ENCODE peak calls at places on chromosomes 3 and 15, in five cellular contexts. R, P, F, U and Q are unnamed samples.

GRCh38 chr15:98548172-98548971 is 100.0 kb upstream of the IGF1R start:
- DNase-seq in R (no peak), U (no peak), F (peak), P (no peak), Q (no peak)

GRCh38 chr3:50587373-50587772 is 18.1 kb downstream of the HEMK1 start:
- DNase-seq in P (no peak), F (no peak), R (no peak), U (no peak), Q (no peak)

GRCh38 chr3:194561306-194561974 is 71.8 kb downstream of the TMEM44 start:
- DNase-seq in P (peak), U (no peak), R (no peak), F (no peak), Q (no peak)

GRCh38 chr3:22308866-22309265 is 557.9 kb upstream of the ZNF385D start:
- DNase-seq in R (no peak), F (no peak), P (no peak), U (no peak), Q (no peak)

GRCh38 chr3:89488800-89489580 is 381.6 kb downstream of the EPHA3 start:
- DNase-seq in F (no peak), P (no peak), U (no peak), R (no peak), Q (no peak)

GRCh38 chr3:69012111-69012835 is 1.2 kb downstream of the EOGT start:
- DNase-seq in P (no peak), F (no peak), R (no peak), U (no peak), Q (no peak)

GRCh38 chr3:120497813-120498212 is 47.0 kb upstream of the FSTL1 start:
- DNase-seq in R (no peak), U (no peak), P (no peak), F (no peak), Q (no peak)

GRCh38 chr15:80904941-80905532 is 84.6 kb downstream of the MESD start:
- DNase-seq in P (no peak), R (no peak), F (no peak), U (no peak), Q (no peak)

GRCh38 chr3:114669614-114670013 is 375.8 kb downstream of the TIGIT start:
- DNase-seq in F (no peak), U (no peak), R (no peak), P (no peak), Q (no peak)

GRCh38 chr3:164080208-164080607 is 998.1 kb downstream of the SI start:
- DNase-seq in P (no peak), R (no peak), U (no peak), F (no peak), Q (no peak)

GRCh38 chr3:154786724-154787123 is 293.4 kb upstream of the MME start:
- DNase-seq in R (no peak), F (no peak), P (no peak), U (no peak), Q (no peak)

GRCh38 chr3:107845355-107846281 is 245.2 kb downstream of the CD47 start:
- DNase-seq in F (no peak), R (no peak), P (no peak), U (no peak), Q (no peak)

GRCh38 chr3:18774319-18774877 is 349.3 kb upstream of the SATB1 start:
- DNase-seq in U (no peak), P (no peak), F (no peak), R (no peak), Q (no peak)

GRCh38 chr15:76439542-76439941 is 103.0 kb downstream of the ISL2 start:
- DNase-seq in U (no peak), P (no peak), F (peak), R (no peak), Q (no peak)

GRCh38 chr3:193816656-193817311 is 223.8 kb downstream of the OPA1 start:
- DNase-seq in P (peak), F (peak), U (no peak), R (no peak), Q (no peak)

GRCh38 chr15:22951381-22952280 is 28.5 kb downstream of the CYFIP1 start:
- DNase-seq in R (no peak), U (no peak), F (no peak), P (no peak), Q (no peak)

GRCh38 chr3:182755308-182756106 is 37.8 kb upstream of the ATP11B start:
- DNase-seq in F (no peak), P (no peak), U (no peak), R (no peak), Q (no peak)

GRCh38 chr3:134144694-134145093 is 106.0 kb downstream of the RYK start:
- DNase-seq in R (no peak), P (no peak), U (no peak), F (no peak), Q (no peak)

GRCh38 chr3:28215407-28215806 is 26.0 kb upstream of the CMC1 start:
- DNase-seq in F (no peak), U (no peak), R (no peak), P (no peak), Q (no peak)

GRCh38 chr3:72307438-72308105 is 522.6 kb upstream of the PROK2 start:
- DNase-seq in F (no peak), P (no peak), U (no peak), R (no peak), Q (no peak)

GRCh38 chr3:194158942-194159439 is 23.0 kb downstream of the HES1 start:
- DNase-seq in P (no peak), U (peak), R (no peak), F (no peak), Q (no peak)

GRCh38 chr3:167813169-167814123 is 77.9 kb downstream of the SERPINI1 start:
- DNase-seq in F (no peak), R (no peak), P (no peak), U (peak), Q (no peak)

GRCh38 chr15:71329041-71329440 is 213.8 kb downstream of the THSD4 start:
- DNase-seq in F (no peak), R (no peak), P (no peak), U (no peak), Q (no peak)

GRCh38 chr15:81274932-81275341 is 49.0 kb downstream of the STARD5 start:
- DNase-seq in R (peak), F (peak), P (peak), U (peak), Q (peak)

GRCh38 chr15:76199106-76200082 is 111.9 kb downstream of the ETFA start:
- DNase-seq in P (peak), U (no peak), F (no peak), R (no peak), Q (peak)

GRCh38 chr3:51799879-51800757 is 21.1 kb upstream of the IQCF6 start:
- DNase-seq in F (peak), U (peak), P (peak), R (peak), Q (peak)

DNA sequence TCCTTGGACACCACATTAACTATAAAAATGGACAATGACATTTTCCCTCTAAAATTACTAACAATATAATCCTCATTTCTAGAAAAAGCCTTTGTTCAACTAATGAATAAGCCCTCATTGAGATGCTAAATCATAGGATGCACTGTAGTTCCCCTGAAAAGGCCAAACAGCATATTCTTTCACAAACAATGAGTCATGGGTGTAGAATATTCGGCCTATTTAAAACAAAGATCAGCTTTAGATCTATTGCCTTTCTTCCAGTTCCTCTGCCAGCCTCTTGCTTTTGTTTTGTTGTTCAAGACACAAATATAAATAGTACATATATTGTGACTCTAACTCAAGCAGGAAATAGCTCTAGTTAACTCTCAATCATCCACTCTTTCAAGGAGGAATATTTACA is 82.5 kb downstream of the ADAM10 start:
- DNase-seq in P (no peak), R (no peak), U (no peak), F (no peak), Q (no peak)
- TF ChIP-seq CEBPB in P (no peak), R (no peak), U (no peak), F (no peak), Q (no peak)

GRCh38 chr3:184372296-184372821 is 5.6 kb downstream of the THPO start:
- DNase-seq in P (no peak), R (no peak), F (no peak), U (no peak), Q (no peak)

GRCh38 chr3:184368804-184369183 is 7.3 kb downstream of the POLR2H start:
- DNase-seq in F (no peak), P (no peak), R (no peak), U (no peak), Q (no peak)

GRCh38 chr3:184372911-184373310 is 5.1 kb downstream of the THPO start:
- DNase-seq in U (no peak), P (no peak), R (no peak), F (no peak), Q (no peak)

GRCh38 chr3:184373422-184373821 is 4.6 kb downstream of the THPO start:
- DNase-seq in F (no peak), R (no peak), U (no peak), P (no peak), Q (no peak)

GRCh38 chr3:184371570-184372018 is 6.4 kb downstream of the THPO start:
- DNase-seq in R (no peak), U (peak), P (peak), F (peak), Q (peak)
- TF ChIP-seq POLR2AphosphoS5 in R (no peak), U (peak), P (no peak), F (no peak), Q (peak)

GRCh38 chr3:37680393-37680792 is 181.3 kb upstream of the CTDSPL start:
- DNase-seq in P (no peak), F (no peak), R (no peak), U (no peak), Q (no peak)
- TF ChIP-seq CEBPB in P (no peak), F (no peak), R (no peak), U (no peak), Q (no peak)

DNA sequence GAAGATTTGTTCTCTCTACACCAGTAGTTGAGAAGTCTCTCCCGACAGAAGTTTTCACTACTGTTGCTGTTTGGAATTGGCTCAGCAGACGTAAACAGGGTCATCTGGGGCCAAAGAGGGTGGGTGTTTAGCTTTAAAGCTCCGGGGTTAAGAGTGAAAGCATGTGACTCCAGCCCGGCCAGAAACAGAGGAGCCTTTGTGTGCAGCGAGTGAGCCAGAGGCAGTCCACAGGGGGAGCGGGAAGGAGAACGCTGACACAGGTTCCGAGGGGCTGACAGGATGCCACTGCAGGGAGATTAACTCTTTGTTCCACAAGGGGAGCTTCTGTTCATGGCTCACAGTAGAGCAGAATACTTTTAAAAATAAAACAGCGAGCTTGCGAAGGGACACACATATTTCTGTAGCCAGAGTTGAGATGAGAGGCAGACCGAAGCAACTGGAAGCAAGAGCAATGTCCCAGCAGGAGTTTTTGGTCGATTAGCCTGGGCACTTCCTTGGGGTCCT is 26.9 kb downstream of the BMF start:
- DNase-seq in P (peak), F (no peak), R (no peak), U (peak), Q (no peak)
- TF ChIP-seq POLR2AphosphoS5 in P (no peak), F (peak), R (peak), U (peak), Q (no peak)

GRCh38 chr3:124584552-124585391 is 145.5 kb upstream of the UMPS start:
- DNase-seq in F (peak), P (peak), R (no peak), U (peak), Q (peak)
- TF ChIP-seq CEBPB in F (no peak), P (no peak), R (no peak), U (no peak), Q (no peak)

DNA sequence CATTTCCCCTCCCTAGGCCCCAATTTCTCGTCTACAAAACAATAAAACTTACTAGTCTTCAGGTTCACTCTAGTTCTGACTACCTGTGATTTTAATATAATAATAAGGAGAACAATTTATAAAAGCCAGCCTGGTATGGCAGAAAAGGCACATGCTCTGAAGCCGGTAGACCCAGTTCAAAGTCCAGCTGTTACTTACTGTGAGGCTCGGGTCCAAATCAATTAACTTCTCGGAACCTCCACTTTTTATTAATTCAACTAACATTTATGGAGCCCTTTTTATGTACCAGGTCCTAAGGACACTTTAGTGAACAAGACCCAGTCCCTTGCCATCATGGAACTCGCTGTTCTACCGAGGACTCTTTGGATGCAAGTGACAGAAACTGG is 53.8 kb upstream of the SMAD3 start:
- DNase-seq in F (peak), P (no peak), U (no peak), R (no peak), Q (no peak)
- TF ChIP-seq POLR2AphosphoS5 in F (no peak), P (no peak), U (no peak), R (no peak), Q (no peak)